ENCODE peak calls at places on chromosomes 7 and 10, in four cellular contexts. A is H1, E is HepG2, P is K562. Q is an unnamed sample.
A peak's percentile ranks its signal among the peaks of the same experiment; 100 is the strongest.

GRCh38 chr10:93039721-93040120 is 20.9 kb upstream of the CYP26C1 start:
- DNase-seq in P (peak; percentile 47), A (no peak), E (peak; percentile 31), Q (peak; percentile 12)

GRCh38 chr7:76037310-76037709 is 10.5 kb downstream of the STYXL1 start:
- DNase-seq in A (no peak), E (no peak), P (no peak), Q (no peak)

GRCh38 chr7:14752301-14752700 is 150.2 kb downstream of the DGKB start:
- DNase-seq in P (no peak), E (no peak), A (no peak), Q (no peak)

GRCh38 chr7:91953618-91954017 is 13.0 kb downstream of the AKAP9 start:
- DNase-seq in P (peak; percentile 59), E (peak; percentile 10), A (no peak), Q (no peak)

GRCh38 chr10:52071814-52072213 is 242.3 kb upstream of the DKK1 start:
- DNase-seq in A (no peak), P (no peak), E (no peak), Q (no peak)

GRCh38 chr10:123038782-123039631 is 30.2 kb downstream of the ACADSB start:
- DNase-seq in A (no peak), E (peak; percentile 29), P (no peak), Q (no peak)

GRCh38 chr10:8130973-8131911 is 76.8 kb downstream of the GATA3 start:
- DNase-seq in A (no peak), E (no peak), P (no peak), Q (peak; percentile 37)

GRCh38 chr7:22601812-22602568 is 102.0 kb upstream of the STEAP1B start:
- DNase-seq in A (no peak), P (no peak), E (no peak), Q (no peak)

GRCh38 chr7:9082203-9082602 is 648.8 kb downstream of the NXPH1 start:
- DNase-seq in P (no peak), E (no peak), A (no peak), Q (no peak)

GRCh38 chr7:36863901-36864701 is 139.8 kb upstream of the AOAH start:
- DNase-seq in P (no peak), E (peak; percentile 38), A (no peak), Q (no peak)

GRCh38 chr10:12279281-12279680 is 70.1 kb upstream of the CAMK1D start:
- DNase-seq in P (no peak), E (no peak), A (no peak), Q (no peak)

GRCh38 chr10:11165591-11166543 is 148.2 kb downstream of the CELF2 start:
- DNase-seq in E (no peak), A (no peak), P (peak; percentile 88), Q (no peak)

GRCh38 chr10:34407227-34407626 is 407.9 kb downstream of the PARD3 start:
- DNase-seq in P (peak; percentile 3), A (no peak), E (no peak), Q (no peak)

GRCh38 chr7:28190077-28190476 is 9.5 kb upstream of the JAZF1 start:
- DNase-seq in A (no peak), P (no peak), E (no peak), Q (no peak)

GRCh38 chr7:96495751-96496216 is 173.9 kb upstream of the SLC25A13 start:
- DNase-seq in P (no peak), A (no peak), E (no peak), Q (no peak)

GRCh38 chr10:57880441-57881301 is 387.0 kb downstream of the IPMK start:
- DNase-seq in E (no peak), P (no peak), A (no peak), Q (no peak)

GRCh38 chr7:47394216-47394615 is 187.7 kb downstream of the TNS3 start:
- DNase-seq in P (no peak), E (no peak), A (no peak), Q (no peak)

GRCh38 chr10:84008878-84009277 is 130.4 kb upstream of the GHITM start:
- DNase-seq in E (no peak), A (peak; percentile 84), P (peak; percentile 72), Q (peak; percentile 21)

GRCh38 chr10:90318659-90319058 is 539.2 kb downstream of the HTR7 start:
- DNase-seq in A (no peak), E (no peak), P (no peak), Q (no peak)

GRCh38 chr10:22816298-22816653 is 101.9 kb upstream of the PIP4K2A start:
- DNase-seq in P (peak; percentile 50), A (no peak), E (no peak), Q (peak; percentile 89)

GRCh38 chr10:17200885-17201164 is 647 bp downstream of the TRDMT1 start:
- DNase-seq in P (peak; percentile 71), E (no peak), A (no peak), Q (peak; percentile 23)

GRCh38 chr10:22489467-22489866 is 144.2 kb downstream of the SPAG6 start:
- DNase-seq in E (no peak), P (no peak), A (no peak), Q (no peak)

DNA sequence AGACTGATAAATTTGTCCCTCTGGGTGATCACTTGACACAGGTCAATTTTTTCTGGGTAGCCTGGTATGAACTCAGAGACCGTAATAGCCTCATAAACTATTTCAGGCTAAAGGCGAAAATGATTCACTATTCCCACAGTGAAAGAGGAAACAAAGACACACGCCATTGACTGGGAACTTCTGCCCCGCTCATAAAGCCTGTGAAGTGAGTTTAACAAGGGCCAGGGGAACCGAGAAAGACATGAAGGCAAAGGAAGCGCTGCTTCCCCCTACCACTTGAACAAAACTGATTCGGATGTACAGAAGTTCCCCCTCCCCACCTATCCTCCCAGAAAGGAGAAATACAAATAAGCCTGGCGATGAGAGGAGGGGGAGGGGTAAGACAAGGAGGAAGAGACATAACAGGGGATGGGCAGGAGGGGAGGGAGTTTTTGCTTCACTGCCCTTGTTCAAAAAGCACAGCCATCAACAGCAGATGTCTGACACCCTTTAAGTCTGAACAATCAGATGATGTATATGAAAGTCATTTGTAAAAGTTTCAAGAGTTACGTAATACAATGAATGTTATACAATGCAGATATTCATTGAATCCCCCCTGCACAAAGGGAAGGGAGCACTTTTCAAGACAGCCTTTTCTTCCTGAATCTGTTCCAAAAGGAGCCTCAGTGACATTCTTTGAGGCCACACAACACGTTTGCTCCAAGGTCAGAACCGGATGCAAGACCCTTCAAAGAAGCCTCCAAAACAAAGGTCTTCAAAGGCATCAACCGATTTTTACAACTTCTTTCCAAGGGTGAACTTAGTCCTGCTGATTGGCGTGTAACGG is 734 bp downstream of the ABCB4 start:
- DNase-seq in E (no peak), A (no peak), P (no peak), Q (no peak)
- H3K9ac ChIP-seq in E (peak overlapping the region; percentile 83), A (peak overlapping the region; percentile 19), P (no peak overlapping the region), Q (no peak overlapping the region)

DNA sequence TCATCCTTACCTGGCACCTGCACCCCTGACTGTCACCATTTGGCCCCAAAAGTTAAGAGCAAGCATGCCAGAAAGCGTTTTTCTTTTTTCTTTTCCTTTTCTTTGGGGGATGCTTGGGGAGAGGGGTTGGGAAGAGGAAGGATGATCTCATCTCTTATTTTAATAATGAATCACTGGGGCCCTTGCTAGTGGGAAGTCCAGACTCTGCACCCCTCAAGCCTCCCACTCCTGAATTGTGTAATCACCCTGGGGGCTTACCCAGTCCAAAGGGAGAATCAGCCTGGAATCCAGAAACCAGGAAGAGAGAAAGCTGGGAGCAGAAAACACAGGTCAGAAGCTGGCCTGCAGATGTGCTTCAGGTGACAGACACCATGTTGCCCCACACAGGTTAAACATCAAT is 14.7 kb upstream of the HABP2 start:
- DNase-seq in E (no peak), P (no peak), A (no peak), Q (no peak)
- TF ChIP-seq FOSL1 in E (no peak), P (no peak), A (no peak), Q (no peak)

GRCh38 chr7:43888983-43889945 is 17.1 kb downstream of the URGCP start:
- DNase-seq in P (no peak), A (no peak), E (no peak), Q (no peak)
- H3K9ac ChIP-seq in P (peak overlapping the region; percentile 19), A (no peak overlapping the region), E (no peak overlapping the region), Q (no peak overlapping the region)

GRCh38 chr7:44460325-44460724 is 30.1 kb downstream of the NUDCD3 start:
- DNase-seq in P (no peak), A (no peak), E (no peak), Q (no peak)

GRCh38 chr7:44466300-44467216 is 23.9 kb downstream of the NUDCD3 start:
- DNase-seq in E (no peak), A (no peak), P (no peak), Q (no peak)

GRCh38 chr7:44463169-44463808 is 27.2 kb downstream of the NUDCD3 start:
- DNase-seq in A (no peak), E (no peak), P (peak; percentile 8), Q (no peak)

GRCh38 chr7:44465490-44465889 is 25.0 kb downstream of the NUDCD3 start:
- DNase-seq in P (no peak), A (no peak), E (no peak), Q (no peak)

GRCh38 chr7:44461387-44461786 is 29.1 kb downstream of the NUDCD3 start:
- DNase-seq in A (no peak), E (no peak), P (no peak), Q (no peak)
- TF ChIP-seq FOSL1 in A (no peak), E (no peak), P (no peak), Q (no peak)

GRCh38 chr10:6202684-6203330 is at the start of gene PFKFB3:
- DNase-seq in A (peak; percentile 99), E (peak; percentile 81), P (peak; percentile 91), Q (peak; percentile 71)
- H3K9ac ChIP-seq in A (peak within 1 kb of the TSS; percentile 90), E (peak within 1 kb of the TSS; percentile 65), P (peak within 1 kb of the TSS; percentile 44), Q (peak within 1 kb of the TSS; percentile 70)

GRCh38 chr7:158662610-158663427 is 41.8 kb downstream of the NCAPG2 start:
- DNase-seq in A (no peak), P (no peak), E (no peak), Q (no peak)
- TF ChIP-seq FOSL1 in A (no peak), P (no peak), E (no peak), Q (no peak)

GRCh38 chr10:132879408-132880147 is 62.8 kb downstream of the CFAP46 start:
- DNase-seq in P (no peak), E (no peak), A (peak; percentile 79), Q (no peak)
- H3K9ac ChIP-seq in P (no peak overlapping the region), E (no peak overlapping the region), A (no peak overlapping the region), Q (no peak overlapping the region)

GRCh38 chr10:100790761-100791208 is 45.4 kb downstream of the PAX2 start:
- DNase-seq in P (no peak), A (no peak), E (peak; percentile 31), Q (no peak)

GRCh38 chr10:100792544-100792943 is 47.2 kb downstream of the PAX2 start:
- DNase-seq in A (no peak), P (no peak), E (no peak), Q (no peak)

GRCh38 chr10:100788027-100788900 is 42.9 kb downstream of the PAX2 start:
- DNase-seq in E (no peak), A (no peak), P (no peak), Q (no peak)

GRCh38 chr10:100791254-100792058 is 46.1 kb downstream of the PAX2 start:
- DNase-seq in E (no peak), A (no peak), P (no peak), Q (no peak)

DNA sequence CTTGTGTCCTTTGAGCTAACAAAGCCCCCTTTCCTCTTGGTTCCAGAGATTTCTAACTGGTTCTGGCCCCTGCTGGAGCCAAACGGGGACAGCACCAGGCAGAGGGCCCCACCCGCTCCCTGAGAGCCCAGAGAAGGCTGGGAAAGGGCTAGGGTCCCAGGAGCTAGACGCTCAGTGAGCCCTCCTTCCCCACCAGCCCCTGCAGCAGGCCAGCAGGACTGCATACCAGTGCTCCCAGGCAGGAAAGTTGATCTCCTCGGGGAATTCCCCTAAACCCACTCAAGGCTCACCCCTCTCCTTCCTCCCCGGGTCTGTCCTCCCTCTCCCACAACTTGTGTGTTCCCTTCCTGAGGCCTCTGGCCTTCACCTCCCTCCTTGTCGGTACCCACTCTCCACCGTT is 47.7 kb downstream of the PAX2 start:
- DNase-seq in E (no peak), P (no peak), A (peak; percentile 61), Q (no peak)
- TF ChIP-seq FOSL1 in E (no peak), P (no peak), A (no peak), Q (no peak)

GRCh38 chr7:112449353-112449752 is 907 bp upstream of the IFRD1 start:
- DNase-seq in P (no peak), A (no peak), E (peak; percentile 60), Q (peak; percentile 59)
- H3K9ac ChIP-seq in P (no peak overlapping the region), A (no peak overlapping the region), E (peak overlapping the region; percentile 93), Q (peak overlapping the region; percentile 97)